ENCODE peak calls at places on chromosomes 7 and 10, in ten cellular contexts. E, C, L, Y, H, K, V, I, P and O are unnamed samples.

GRCh38 chr10:11329055-11329673 is 282.3 kb downstream of the USP6NL start:
- DNase-seq in E (no peak), C (no peak), L (no peak), Y (no peak), H (no peak), K (no peak), V (no peak), I (no peak), P (no peak), O (no peak)

GRCh38 chr7:27992092-27992491 is 188.5 kb downstream of the JAZF1 start:
- DNase-seq in E (no peak), C (no peak), L (no peak), Y (peak; percentile 45), H (peak; percentile 30), K (no peak), V (no peak), I (no peak), P (no peak), O (no peak)

GRCh38 chr10:116848912-116849270 is 408 bp upstream of the ENO4 start:
- DNase-seq in E (no peak), C (no peak), L (no peak), Y (no peak), H (peak; percentile 44), K (no peak), V (no peak), I (no peak), P (peak; percentile 18), O (no peak)

GRCh38 chr10:88253622-88254021 is 329.5 kb downstream of the RNLS start:
- DNase-seq in E (no peak), C (no peak), L (no peak), Y (no peak), H (no peak), K (no peak), V (no peak), I (no peak), P (no peak), O (peak; percentile 15)

GRCh38 chr10:73647211-73647874 is 6.1 kb upstream of the MYOZ1 start:
- DNase-seq in E (no peak), C (no peak), L (no peak), Y (peak; percentile 28), H (peak; percentile 73), K (peak; percentile 37), V (peak; percentile 49), I (peak; percentile 40), P (peak; percentile 65), O (no peak)

GRCh38 chr7:93030605-93031225 is 87.1 kb downstream of the SAMD9 start:
- DNase-seq in E (no peak), C (no peak), L (no peak), Y (no peak), H (no peak), K (no peak), V (no peak), I (no peak), P (no peak), O (no peak)

GRCh38 chr10:55091691-55092328 is 290.8 kb upstream of the PCDH15 start:
- DNase-seq in E (no peak), C (peak; percentile 7), L (no peak), Y (peak; percentile 4), H (peak; percentile 18), K (no peak), V (peak; percentile 41), I (no peak), P (no peak), O (peak; percentile 4)

GRCh38 chr10:34078798-34079470 is 736.2 kb downstream of the PARD3 start:
- DNase-seq in E (no peak), C (no peak), L (no peak), Y (no peak), H (no peak), K (no peak), V (no peak), I (no peak), P (no peak), O (no peak)

GRCh38 chr10:47113907-47114500 is 186.0 kb upstream of the GDF10 start:
- DNase-seq in E (no peak), C (no peak), L (no peak), Y (no peak), H (no peak), K (no peak), V (no peak), I (no peak), P (no peak), O (no peak)

GRCh38 chr7:129698516-129699418 is 87.2 kb downstream of the NRF1 start:
- DNase-seq in E (no peak), C (no peak), L (no peak), Y (peak; percentile 6), H (no peak), K (no peak), V (no peak), I (no peak), P (no peak), O (no peak)

GRCh38 chr10:92264249-92264648 is 26.6 kb downstream of the CPEB3 start:
- DNase-seq in E (no peak), C (no peak), L (no peak), Y (no peak), H (no peak), K (no peak), V (no peak), I (no peak), P (no peak), O (no peak)

GRCh38 chr10:131833446-131834080 is 67.2 kb upstream of the PPP2R2D start:
- DNase-seq in E (no peak), C (no peak), L (no peak), Y (no peak), H (no peak), K (no peak), V (no peak), I (no peak), P (no peak), O (no peak)

GRCh38 chr10:22505923-22506685 is 160.8 kb downstream of the SPAG6 start:
- DNase-seq in E (no peak), C (no peak), L (peak; percentile 61), Y (peak; percentile 82), H (no peak), K (peak; percentile 4), V (no peak), I (no peak), P (no peak), O (no peak)

GRCh38 chr7:36116347-36117200 is 36.5 kb upstream of the EEPD1 start:
- DNase-seq in E (no peak), C (no peak), L (no peak), Y (no peak), H (no peak), K (no peak), V (peak; percentile 30), I (no peak), P (no peak), O (peak; percentile 82)

GRCh38 chr7:51317582-51317910 is 937 bp upstream of the COBL start:
- DNase-seq in E (no peak), C (no peak), L (no peak), Y (no peak), H (no peak), K (no peak), V (no peak), I (no peak), P (no peak), O (no peak)

GRCh38 chr10:94077042-94077441 is 83.3 kb downstream of the PLCE1 start:
- DNase-seq in E (no peak), C (no peak), L (no peak), Y (no peak), H (no peak), K (no peak), V (no peak), I (no peak), P (no peak), O (no peak)

GRCh38 chr7:25854608-25855497 is 297.1 kb upstream of the NFE2L3 start:
- DNase-seq in E (no peak), C (peak; percentile 98), L (no peak), Y (peak; percentile 96), H (peak; percentile 100), K (no peak), V (peak; percentile 100), I (no peak), P (peak; percentile 73), O (peak; percentile 82)

GRCh38 chr7:22601812-22602568 is 102.0 kb upstream of the STEAP1B start:
- DNase-seq in E (no peak), C (no peak), L (no peak), Y (peak; percentile 71), H (no peak), K (no peak), V (no peak), I (no peak), P (no peak), O (peak; percentile 58)

GRCh38 chr7:73522081-73522818 is at the start of gene BAZ1B:
- DNase-seq in E (peak; percentile 96), C (peak; percentile 98), L (peak; percentile 96), Y (peak; percentile 98), H (peak; percentile 95), K (peak; percentile 98), V (peak; percentile 100), I (peak; percentile 98), P (peak; percentile 99), O (peak; percentile 99)

GRCh38 chr10:44975487-44976331 is 2.9 kb downstream of the DEPP1 start:
- DNase-seq in E (no peak), C (peak; percentile 84), L (no peak), Y (peak; percentile 71), H (peak; percentile 12), K (no peak), V (peak; percentile 72), I (no peak), P (no peak), O (peak; percentile 65)

GRCh38 chr7:139845443-139845805 is 16.4 kb downstream of the TBXAS1 start:
- DNase-seq in E (no peak), C (no peak), L (no peak), Y (no peak), H (no peak), K (no peak), V (no peak), I (no peak), P (no peak), O (no peak)

GRCh38 chr10:133158756-133159610 is 1.0 kb upstream of the KNDC1 start:
- DNase-seq in E (no peak), C (peak; percentile 65), L (no peak), Y (peak; percentile 11), H (peak; percentile 17), K (no peak), V (no peak), I (no peak), P (no peak), O (no peak)

GRCh38 chr7:124489925-124490324 is 275.7 kb downstream of the GPR37 start:
- DNase-seq in E (no peak), C (no peak), L (no peak), Y (no peak), H (peak; percentile 73), K (no peak), V (no peak), I (no peak), P (no peak), O (no peak)

GRCh38 chr10:12914111-12914510 is 87.4 kb downstream of the CCDC3 start:
- DNase-seq in E (no peak), C (no peak), L (no peak), Y (no peak), H (no peak), K (no peak), V (no peak), I (no peak), P (no peak), O (no peak)

GRCh38 chr7:82506702-82507101 is 63.1 kb upstream of the CACNA2D1 start:
- DNase-seq in E (no peak), C (no peak), L (no peak), Y (peak; percentile 42), H (no peak), K (peak; percentile 64), V (no peak), I (peak; percentile 5), P (no peak), O (no peak)

GRCh38 chr10:31197886-31198285 is 121.1 kb upstream of the ZEB1 start:
- DNase-seq in E (no peak), C (no peak), L (no peak), Y (no peak), H (no peak), K (no peak), V (no peak), I (no peak), P (no peak), O (peak; percentile 60)